ENCODE peak calls at places on chromosomes 6 and 20, in five cellular contexts. O is RWPE2; H is pancreas; A is body of pancreas; B is activated CD8-positive, alpha-beta T cell treated with anti-CD3 and anti-CD28 coated beads, Interleukin-2, amount 10 ng/mL, durations not matched to agents 7 days and 5 days. J is an unnamed sample.

GRCh38 chr20:62831361-62831788 is 14.5 kb downstream of the COL9A3 start:
- ATAC-seq in O (peak), H (peak), A (peak), B (no peak), J (peak)

GRCh38 chr6:17640477-17640917 is 40.4 kb downstream of the FAM8A1 start:
- ATAC-seq in O (peak), H (no peak), A (no peak), B (no peak), J (no peak)

GRCh38 chr6:158544428-158544827 is 15.5 kb upstream of the TMEM181 start:
- ATAC-seq in O (no peak), H (no peak), A (no peak), B (no peak), J (no peak)

GRCh38 chr6:1103945-1104623 is 207.8 kb upstream of the FOXQ1 start:
- ATAC-seq in O (no peak), H (no peak), A (peak), B (no peak), J (no peak)

GRCh38 chr6:138287144-138287955 is 69.1 kb upstream of the PBOV1 start:
- ATAC-seq in O (no peak), H (peak), A (peak), B (peak), J (peak)

GRCh38 chr6:124881898-124882579 is 80.2 kb upstream of the RNF217 start:
- ATAC-seq in O (peak), H (no peak), A (no peak), B (no peak), J (no peak)

GRCh38 chr20:22924036-22924737 is 110.9 kb upstream of the SSTR4 start:
- ATAC-seq in O (no peak), H (no peak), A (no peak), B (no peak), J (no peak)

GRCh38 chr6:548091-548490 is 108.8 kb downstream of the HUS1B start:
- ATAC-seq in O (no peak), H (no peak), A (no peak), B (no peak), J (no peak)

GRCh38 chr6:149766156-149766768 is 16.7 kb downstream of the PCMT1 start:
- ATAC-seq in O (no peak), H (no peak), A (no peak), B (no peak), J (no peak)

GRCh38 chr6:148514091-148514850 is 171.6 kb downstream of the SASH1 start:
- ATAC-seq in O (no peak), H (no peak), A (no peak), B (no peak), J (no peak)

GRCh38 chr6:146795734-146796133 is 197.0 kb downstream of the ADGB start:
- ATAC-seq in O (no peak), H (no peak), A (no peak), B (no peak), J (no peak)

GRCh38 chr20:59006167-59006863 is 739 bp downstream of the CTSZ start:
- ATAC-seq in O (peak), H (peak), A (peak), B (peak), J (peak)

GRCh38 chr6:26211963-26212362 is 124.7 kb downstream of the HFE start:
- ATAC-seq in O (no peak), H (no peak), A (no peak), B (no peak), J (no peak)

GRCh38 chr6:15254074-15254975 is 8.5 kb downstream of the JARID2 start:
- ATAC-seq in O (no peak), H (peak), A (no peak), B (no peak), J (no peak)

GRCh38 chr6:26120807-26121140 is 33.5 kb downstream of the HFE start:
- ATAC-seq in O (no peak), H (no peak), A (no peak), B (no peak), J (no peak)

GRCh38 chr20:35828434-35828833 is 56.6 kb downstream of the PHF20 start:
- ATAC-seq in O (peak), H (peak), A (no peak), B (no peak), J (peak)

GRCh38 chr20:50918403-50918802 is 12.8 kb downstream of the ADNP start:
- ATAC-seq in O (no peak), H (no peak), A (no peak), B (no peak), J (no peak)

GRCh38 chr6:41100871-41101287 is 28.1 kb downstream of the NFYA start:
- ATAC-seq in O (no peak), H (peak), A (no peak), B (no peak), J (no peak)

GRCh38 chr20:29410805-29411457 is 1846.5 kb upstream of the DEFB115 start:
- ATAC-seq in O (no peak), H (peak), A (peak), B (no peak), J (peak)

GRCh38 chr6:2534406-2535139 is 216.1 kb downstream of the MYLK4 start:
- ATAC-seq in O (no peak), H (no peak), A (no peak), B (no peak), J (no peak)